ENCODE peak calls at places on chromosome 21, in four cellular contexts. S, N, Y and U are unnamed samples. For H3K4me1, the result is how much of the 10 kb centered on the place peaks cover.

GRCh38 chr21:36260030-36260787 is 59.8 kb upstream of the MORC3 start:
- DNase-seq in S (no peak), N (peak), Y (peak), U (peak)

GRCh38 chr21:36554411-36555157 is 74.7 kb upstream of the CLDN14 start:
- DNase-seq in S (no peak), N (no peak), Y (no peak), U (no peak)

GRCh38 chr21:43982489-43983078 is 29.5 kb upstream of the TRAPPC10 start:
- DNase-seq in S (no peak), N (no peak), Y (no peak), U (no peak)

GRCh38 chr21:36320421-36321324 is 676 bp downstream of the MORC3 start:
- DNase-seq in S (peak), N (peak), Y (peak), U (peak)

GRCh38 chr21:32329331-32329730 is 30.7 kb downstream of the MRAP start:
- DNase-seq in S (no peak), N (peak), Y (peak), U (peak)

GRCh38 chr21:37783016-37783415 is 133.2 kb downstream of the KCNJ6 start:
- DNase-seq in S (no peak), N (peak), Y (peak), U (no peak)

GRCh38 chr21:27734146-27734545 is 767.3 kb upstream of the ADAMTS5 start:
- DNase-seq in S (no peak), N (peak), Y (peak), U (no peak)

GRCh38 chr21:26098758-26099157 is 71.8 kb downstream of the APP start:
- DNase-seq in S (no peak), N (peak), Y (peak), U (no peak)

GRCh38 chr21:24045775-24046215 is 1561.5 kb downstream of the MRPL39 start:
- DNase-seq in S (peak), N (peak), Y (peak), U (peak)

GRCh38 chr21:44319407-44320065 is 19.7 kb downstream of the CFAP410 start:
- DNase-seq in S (no peak), N (no peak), Y (no peak), U (no peak)

GRCh38 chr21:20031807-20032206 is 966.4 kb upstream of the NCAM2 start:
- DNase-seq in S (no peak), N (no peak), Y (no peak), U (no peak)

GRCh38 chr21:37145635-37146111 is 72.6 kb downstream of the TTC3 start:
- DNase-seq in S (no peak), N (peak), Y (peak), U (no peak)

GRCh38 chr21:26570203-26570602 is 2.9 kb downstream of the CYYR1 start:
- DNase-seq in S (no peak), N (no peak), Y (no peak), U (no peak)

GRCh38 chr21:23725576-23725975 is 1881.7 kb downstream of the MRPL39 start:
- DNase-seq in S (no peak), N (no peak), Y (no peak), U (no peak)

GRCh38 chr21:39634507-39634906 is 21.8 kb downstream of the B3GALT5 start:
- DNase-seq in S (no peak), N (no peak), Y (no peak), U (no peak)

GRCh38 chr21:17402885-17403477 is 109.9 kb upstream of the CXADR start:
- DNase-seq in S (no peak), N (peak), Y (peak), U (no peak)
- H3K4me1 ChIP-seq in S (under half), N (under half), Y (under half), U (under half)

GRCh38 chr21:16124397-16125130 is 394.8 kb downstream of the USP25 start:
- DNase-seq in S (no peak), N (peak), Y (peak), U (peak)

GRCh38 chr21:16125274-16125673 is 395.5 kb downstream of the USP25 start:
- DNase-seq in S (no peak), N (peak), Y (no peak), U (no peak)
- H3K27ac ChIP-seq in S (no peak), N (peak), Y (no peak), U (no peak)

GRCh38 chr21:45871616-45872236 is 109.8 kb upstream of the COL6A1 start:
- DNase-seq in S (peak), N (no peak), Y (no peak), U (no peak)
- H3K4me1 ChIP-seq in S (under half), N (under half), Y (under half), U (under half)

GRCh38 chr21:33685613-33686197 is 43.4 kb downstream of the ITSN1 start:
- DNase-seq in S (no peak), N (peak), Y (peak), U (no peak)

GRCh38 chr21:33684923-33685560 is 42.7 kb downstream of the ITSN1 start:
- DNase-seq in S (no peak), N (no peak), Y (peak), U (no peak)

GRCh38 chr21:33684068-33684467 is 41.8 kb downstream of the ITSN1 start:
- DNase-seq in S (no peak), N (no peak), Y (no peak), U (no peak)

GRCh38 chr21:33680870-33681269 is 38.6 kb downstream of the ITSN1 start:
- DNase-seq in S (no peak), N (no peak), Y (no peak), U (no peak)

GRCh38 chr21:33682992-33683627 is 40.8 kb downstream of the ITSN1 start:
- DNase-seq in S (no peak), N (peak), Y (peak), U (no peak)
- H3K27ac ChIP-seq in S (no peak), N (peak), Y (no peak), U (peak)

GRCh38 chr21:41675574-41675973 is 91.3 kb downstream of the RIPK4 start:
- DNase-seq in S (no peak), N (no peak), Y (no peak), U (no peak)
- H3K4me1 ChIP-seq in S (under half), N (under half), Y (under half), U (under half)

DNA sequence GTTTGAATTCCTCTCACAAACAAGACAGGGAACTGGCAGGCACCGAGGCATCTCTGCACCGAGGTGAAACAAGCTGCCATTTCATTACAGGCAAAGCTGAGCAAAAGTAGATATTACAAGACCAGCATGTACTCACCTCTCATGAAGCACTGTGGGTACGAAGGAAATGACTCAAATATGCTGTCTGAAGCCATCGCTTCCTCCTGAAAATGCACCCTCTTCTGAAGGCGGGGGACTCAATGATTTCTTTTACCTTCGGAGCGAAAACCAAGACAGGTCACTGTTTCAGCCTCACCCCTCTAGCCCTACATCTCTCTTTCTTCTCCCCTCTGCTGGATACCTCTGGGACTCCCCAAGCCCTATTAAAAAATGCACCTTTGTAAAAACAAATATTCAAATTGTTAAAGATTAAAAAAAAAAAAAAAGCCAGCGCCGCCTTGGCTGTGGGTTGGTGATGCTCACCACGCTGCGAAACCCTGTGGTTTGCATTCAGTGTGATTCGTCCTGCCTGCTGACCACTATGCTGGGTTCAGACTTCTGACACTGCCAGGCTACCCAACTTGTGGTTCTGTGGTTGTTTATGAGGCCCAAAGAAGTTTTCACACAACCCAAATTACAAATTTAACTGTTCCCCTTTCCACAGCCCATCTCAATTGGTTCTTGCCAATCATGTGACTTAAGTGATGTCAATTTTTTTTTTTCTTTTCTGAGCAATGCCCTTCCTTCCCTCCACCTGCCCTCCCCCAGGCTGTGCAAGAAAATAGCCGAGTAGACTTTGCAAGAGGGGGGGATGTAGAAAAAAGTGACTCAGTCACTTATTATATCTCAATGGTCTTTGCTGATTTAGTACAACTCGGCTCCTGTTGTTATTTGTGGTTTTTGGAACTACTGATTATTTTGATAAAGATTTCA is at the start of gene RUNX1:
- DNase-seq in S (peak), N (peak), Y (peak), U (no peak)
- H3K27ac ChIP-seq in S (peak), N (peak), Y (peak), U (no peak)

DNA sequence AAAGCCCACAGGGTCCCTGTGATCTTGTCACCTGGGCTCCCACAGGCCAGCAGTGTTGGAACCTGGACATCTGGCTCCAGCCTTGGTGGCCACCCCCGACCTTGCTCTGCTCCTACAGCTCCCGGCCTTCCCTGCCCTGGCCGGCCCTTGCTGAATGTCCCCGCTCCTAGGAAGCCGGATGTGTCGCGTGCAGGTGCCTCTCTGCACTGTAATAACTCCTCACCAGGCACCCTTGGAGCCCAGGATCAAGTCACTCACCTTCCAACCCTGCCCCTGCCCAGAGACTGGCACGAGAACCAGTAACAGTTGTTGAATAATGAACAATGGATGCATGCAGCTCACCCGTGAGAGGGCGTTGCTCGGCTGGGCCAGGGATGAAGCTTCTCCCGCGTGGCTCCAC is 12.1 kb downstream of the PDE9A start:
- DNase-seq in S (no peak), N (no peak), Y (no peak), U (no peak)
- H3K4me1 ChIP-seq in S (under half), N (under half), Y (under half), U (under half)